ENCODE peak calls at places on chromosomes 5 and 9, in four cellular contexts. B is ascending aorta, T is HepG2, U is SK-N-SH. X is an unnamed sample.

GRCh38 chr5:38757451-38758245 is 88.2 kb upstream of the OSMR start:
- DNase-seq in B (no peak), T (no peak), U (no peak), X (no peak)

GRCh38 chr9:86529496-86530275 is 175.5 kb upstream of the TUT7 start:
- DNase-seq in B (no peak), T (no peak), U (no peak), X (no peak)

GRCh38 chr9:98303556-98304125 is 48.2 kb upstream of the TBC1D2 start:
- DNase-seq in B (no peak), T (no peak), U (no peak), X (no peak)

GRCh38 chr9:135010921-135011320 is 76.5 kb upstream of the OLFM1 start:
- DNase-seq in B (no peak), T (no peak), U (no peak), X (no peak)

GRCh38 chr5:73447234-73448071 is 1.1 kb downstream of the FOXD1 start:
- DNase-seq in B (no peak), T (no peak), U (peak; percentile 77), X (no peak)

GRCh38 chr5:7884491-7885273 is 15.7 kb downstream of the MTRR start:
- DNase-seq in B (no peak), T (no peak), U (no peak), X (no peak)

GRCh38 chr5:73330613-73331012 is 118.0 kb downstream of the FOXD1 start:
- DNase-seq in B (no peak), T (no peak), U (no peak), X (no peak)

GRCh38 chr5:12848709-12849108 is 944.5 kb upstream of the CTNND2 start:
- DNase-seq in B (no peak), T (no peak), U (no peak), X (no peak)

GRCh38 chr5:132136906-132137305 is 63.3 kb downstream of the CSF2 start:
- DNase-seq in B (no peak), T (no peak), U (no peak), X (no peak)

GRCh38 chr9:33159760-33160127 is 7.4 kb downstream of the B4GALT1 start:
- DNase-seq in B (peak; percentile 64), T (no peak), U (peak; percentile 43), X (no peak)

GRCh38 chr9:136090768-136091581 is 4.1 kb downstream of the NACC2 start:
- DNase-seq in B (no peak), T (no peak), U (peak; percentile 38), X (no peak)

GRCh38 chr9:130824616-130825015 is 10.4 kb upstream of the ABL1 start:
- DNase-seq in B (no peak), T (no peak), U (no peak), X (no peak)

GRCh38 chr9:130823435-130823834 is 11.6 kb upstream of the ABL1 start:
- DNase-seq in B (no peak), T (no peak), U (no peak), X (no peak)

GRCh38 chr9:130824079-130824478 is 11.0 kb upstream of the ABL1 start:
- DNase-seq in B (no peak), T (no peak), U (no peak), X (no peak)

GRCh38 chr9:130825809-130826208 is 9.2 kb upstream of the ABL1 start:
- DNase-seq in B (no peak), T (no peak), U (no peak), X (no peak)

GRCh38 chr9:130825051-130825651 is 9.9 kb upstream of the ABL1 start:
- DNase-seq in B (no peak), T (no peak), U (peak; percentile 42), X (no peak)
- H3K4me3 ChIP-seq in B (peak overlapping the region; percentile 35), T (no peak overlapping the region), U (no peak overlapping the region), X (peak overlapping the region; percentile 20)

DNA sequence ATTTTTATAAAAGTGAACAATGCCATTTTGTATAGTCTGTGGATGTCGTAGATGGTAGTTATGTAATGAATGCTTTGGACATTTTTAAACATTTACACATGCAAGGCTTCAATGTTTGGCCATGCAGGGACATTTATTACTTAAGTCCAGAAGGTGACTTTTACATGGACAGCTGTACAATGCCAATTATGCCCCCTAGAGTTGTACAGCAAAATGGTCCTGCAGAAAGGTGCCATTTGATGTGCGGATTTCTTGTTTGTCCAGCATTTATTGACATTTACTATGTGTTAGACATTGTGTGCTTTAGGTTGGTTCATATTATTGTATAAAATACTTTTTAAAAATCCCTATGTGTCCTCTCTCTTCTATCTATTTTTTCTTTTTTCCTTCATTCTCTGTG is 22.5 kb upstream of the COMMD10 start:
- DNase-seq in B (no peak), T (peak; percentile 6), U (no peak), X (no peak)
- TF ChIP-seq CTCF in B (no peak), T (no peak), U (no peak), X (no peak)

GRCh38 chr5:159780246-159780645 is 136.0 kb upstream of the ADRA1B start:
- DNase-seq in B (no peak), T (no peak), U (no peak), X (no peak)

GRCh38 chr5:159774476-159775031 is 141.7 kb upstream of the ADRA1B start:
- DNase-seq in B (no peak), T (no peak), U (no peak), X (no peak)

GRCh38 chr5:159779481-159779880 is 136.8 kb upstream of the ADRA1B start:
- DNase-seq in B (no peak), T (no peak), U (no peak), X (no peak)

GRCh38 chr5:159775890-159776289 is 140.4 kb upstream of the ADRA1B start:
- DNase-seq in B (no peak), T (no peak), U (no peak), X (no peak)

DNA sequence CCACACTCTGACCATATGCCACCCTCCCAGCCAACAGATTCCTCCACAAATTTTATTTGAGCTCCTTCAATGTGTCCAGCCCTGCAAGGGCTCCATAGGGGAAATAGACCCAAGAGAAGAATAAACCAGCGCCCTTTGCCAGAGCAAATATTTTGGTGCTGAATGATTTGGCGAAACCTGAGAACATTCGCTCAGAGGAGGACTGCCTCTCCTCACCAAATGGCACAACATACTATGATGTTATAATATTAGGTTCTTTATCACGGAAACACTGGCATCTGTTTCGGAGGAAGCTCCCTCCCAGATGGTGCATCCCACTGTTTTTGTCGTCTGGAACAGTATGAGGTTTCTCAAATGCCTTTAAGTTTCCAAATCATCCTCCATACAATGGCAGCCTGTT is 139.2 kb upstream of the ADRA1B start:
- DNase-seq in B (no peak), T (no peak), U (no peak), X (no peak)
- H3K4me3 ChIP-seq in B (no peak overlapping the region), T (no peak overlapping the region), U (no peak overlapping the region), X (no peak overlapping the region)

DNA sequence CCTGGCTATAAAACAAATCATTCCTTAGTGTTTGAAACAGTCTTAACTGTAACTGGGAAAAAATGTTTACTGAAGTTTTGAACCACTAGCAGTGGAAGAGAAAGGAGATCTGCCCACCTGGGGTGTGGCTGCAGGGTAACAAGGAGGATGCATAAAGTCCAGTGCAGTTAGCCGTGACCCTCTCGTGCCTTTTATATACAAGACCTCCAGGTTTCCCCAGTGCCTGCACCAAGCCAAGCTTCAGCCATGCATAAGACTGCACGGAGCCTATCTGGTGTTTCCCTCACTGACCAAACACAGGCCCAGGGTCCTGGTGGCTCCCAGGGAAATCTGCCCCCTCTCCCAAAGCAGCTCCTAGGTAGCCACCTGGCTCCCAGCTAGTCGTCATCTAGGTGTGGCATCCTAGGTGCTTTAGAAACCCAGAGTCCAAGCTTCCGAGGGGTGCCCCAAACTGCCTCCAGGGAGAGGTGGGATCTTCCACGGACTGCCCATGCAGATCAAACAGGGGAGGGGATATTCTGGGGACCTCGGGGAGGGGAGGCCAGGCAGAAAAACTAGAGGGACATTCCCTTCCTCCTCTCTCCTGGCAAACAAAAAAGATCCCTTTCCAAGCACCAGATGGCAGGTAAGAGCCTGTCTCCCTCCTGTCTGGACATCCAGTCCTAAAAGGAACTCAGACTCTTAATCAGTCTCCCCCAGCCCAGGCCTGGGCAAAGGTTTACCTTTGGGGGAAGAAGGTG is 2.7 kb downstream of the SHB start:
- DNase-seq in B (no peak), T (no peak), U (no peak), X (no peak)
- TF ChIP-seq CTCF in B (no peak), T (no peak), U (peak; percentile 25), X (peak; percentile 51)

GRCh38 chr9:130362691-130363090 is 82.1 kb upstream of the ASS1 start:
- DNase-seq in B (no peak), T (no peak), U (no peak), X (no peak)

GRCh38 chr9:130363755-130364404 is 80.9 kb upstream of the ASS1 start:
- DNase-seq in B (no peak), T (no peak), U (no peak), X (no peak)

GRCh38 chr9:130360672-130361071 is 84.1 kb upstream of the ASS1 start:
- DNase-seq in B (no peak), T (no peak), U (no peak), X (no peak)

GRCh38 chr9:130359819-130360218 is 84.9 kb upstream of the ASS1 start:
- DNase-seq in B (no peak), T (no peak), U (no peak), X (no peak)

DNA sequence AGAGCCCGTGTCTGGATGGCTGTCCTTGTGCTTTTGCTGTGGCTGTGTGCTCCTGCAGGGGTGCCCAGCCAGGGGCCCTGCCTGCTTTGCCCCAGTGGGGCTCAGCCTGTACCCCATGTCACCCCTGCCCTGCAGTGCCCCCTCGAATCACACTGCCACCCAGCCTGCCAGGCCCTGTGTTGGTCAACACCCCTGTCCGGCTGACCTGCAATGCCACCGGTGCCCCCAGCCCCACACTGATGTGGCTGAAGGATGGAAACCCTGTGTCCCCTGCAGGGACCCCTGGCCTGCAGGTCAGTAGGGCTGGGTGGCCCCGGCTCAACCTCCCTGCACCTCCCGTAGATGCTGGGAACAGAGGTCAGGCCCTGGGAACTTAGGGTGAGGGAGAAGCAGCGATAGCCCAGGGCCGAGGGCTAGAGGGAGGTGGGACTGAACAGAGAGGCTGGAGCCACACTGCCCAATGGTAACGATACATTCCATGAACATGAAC is 82.8 kb upstream of the ASS1 start:
- DNase-seq in B (no peak), T (no peak), U (no peak), X (no peak)
- H3K4me3 ChIP-seq in B (no peak overlapping the region), T (no peak overlapping the region), U (no peak overlapping the region), X (no peak overlapping the region)

DNA sequence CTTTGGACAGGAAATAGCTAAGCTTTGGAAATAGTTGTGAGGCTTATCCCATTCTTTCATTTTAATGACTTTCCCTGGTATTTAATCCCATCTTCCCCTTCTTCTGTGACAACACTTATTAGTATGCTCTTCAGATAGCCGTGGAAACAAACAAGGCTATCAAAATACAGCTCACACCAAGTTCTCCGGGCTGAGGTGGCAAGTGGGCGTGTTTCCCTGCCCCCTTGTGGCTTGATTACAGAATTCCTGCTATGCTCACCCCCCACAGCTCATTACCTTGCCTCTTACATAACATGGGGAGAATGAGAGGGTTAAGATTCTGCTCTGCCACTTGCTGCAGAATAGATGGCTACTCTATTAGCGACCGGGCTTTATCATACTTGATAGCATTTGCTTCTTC is 437.1 kb upstream of the TLE4 start:
- DNase-seq in B (no peak), T (no peak), U (no peak), X (no peak)
- TF ChIP-seq CTCF in B (no peak), T (no peak), U (peak; percentile 38), X (peak; percentile 29)

X was measured in epithelial cell of proximal tubule.